ENCODE peak calls at places on chromosome 15, in seven cellular contexts. O is occipital lobe, U is lower lobe of right lung, Y is thoracic aorta, I is fibroblast of the conjunctiva, G is mesothelial cell of epicardium, Q is mammary epithelial cell. P is an unnamed sample.

GRCh38 chr15:66164788-66165187 is 88.8 kb downstream of the MEGF11 start:
- DNase-seq in Q (no peak), Y (no peak), U (no peak), G (no peak), I (no peak), O (no peak), P (no peak)

GRCh38 chr15:78682013-78682651 is 41.1 kb upstream of the CHRNB4 start:
- DNase-seq in I (no peak), Q (no peak), O (no peak), G (no peak), U (no peak), Y (no peak), P (no peak)

GRCh38 chr15:100216177-100216576 is 125.6 kb downstream of the ADAMTS17 start:
- DNase-seq in Y (no peak), Q (no peak), U (no peak), G (no peak), O (no peak), I (no peak), P (no peak)

GRCh38 chr15:90890839-90891238 is 6.5 kb downstream of the FES start:
- DNase-seq in O (no peak), G (no peak), U (no peak), I (no peak), Q (no peak), Y (no peak), P (no peak)

GRCh38 chr15:67080118-67080899 is 14.9 kb downstream of the SMAD3 start:
- DNase-seq in U (peak), Y (no peak), I (peak), G (no peak), Q (peak), O (no peak), P (no peak)

GRCh38 chr15:76236350-76236749 is 74.9 kb downstream of the ETFA start:
- DNase-seq in I (no peak), G (no peak), U (no peak), O (no peak), Y (no peak), Q (no peak), P (no peak)

GRCh38 chr15:77032052-77032646 is 37.2 kb downstream of the PSTPIP1 start:
- DNase-seq in Q (no peak), G (no peak), I (no peak), U (peak), Y (no peak), O (no peak), P (no peak)

GRCh38 chr15:59736181-59736580 is 47.1 kb upstream of the BNIP2 start:
- DNase-seq in U (no peak), G (no peak), Y (no peak), I (no peak), O (no peak), Q (no peak), P (no peak)

GRCh38 chr15:45456212-45457106 is 66.1 kb downstream of the SLC30A4 start:
- DNase-seq in O (no peak), I (peak), G (peak), Y (peak), U (peak), Q (peak), P (peak)

GRCh38 chr15:85749261-85750151 is 45.2 kb downstream of the KLHL25 start:
- DNase-seq in U (no peak), I (no peak), G (no peak), O (peak), Q (no peak), Y (no peak), P (no peak)

GRCh38 chr15:39596358-39597051 is 15.6 kb downstream of the THBS1 start:
- DNase-seq in Q (peak), U (no peak), Y (no peak), G (no peak), O (no peak), I (no peak), P (no peak)

GRCh38 chr15:74170845-74171578 is 2.5 kb upstream of the ISLR start:
- DNase-seq in O (no peak), Y (no peak), Q (no peak), U (peak), G (peak), I (no peak), P (peak)

GRCh38 chr15:43912208-43912607 is 85.4 kb downstream of the WDR76 start:
- DNase-seq in Y (no peak), O (peak), I (no peak), G (no peak), U (no peak), Q (no peak), P (no peak)

GRCh38 chr15:31367730-31368344 is 41.2 kb downstream of the KLF13 start:
- DNase-seq in G (no peak), Y (no peak), I (no peak), Q (no peak), U (peak), O (no peak), P (no peak)

GRCh38 chr15:37099321-37100108 is 834 bp downstream of the MEIS2 start:
- DNase-seq in Q (peak), U (no peak), G (peak), O (no peak), I (no peak), Y (no peak), P (peak)

GRCh38 chr15:94231728-94232086 is 346 bp downstream of the MCTP2 start:
- DNase-seq in O (no peak), Y (no peak), U (no peak), G (peak), Q (no peak), I (no peak), P (no peak)

GRCh38 chr15:81221449-81221848 is 24.8 kb downstream of the IL16 start:
- DNase-seq in I (peak), O (no peak), Q (no peak), Y (no peak), G (no peak), U (no peak), P (no peak)

GRCh38 chr15:66865622-66866611 is 163.9 kb downstream of the SMAD6 start:
- DNase-seq in Y (no peak), U (peak), O (no peak), Q (no peak), G (peak), I (no peak), P (no peak)

GRCh38 chr15:51576911-51577500 is 45.6 kb downstream of the DMXL2 start:
- DNase-seq in G (no peak), I (peak), Y (no peak), Q (peak), U (no peak), O (no peak), P (peak)

GRCh38 chr15:78673476-78673875 is 32.5 kb upstream of the CHRNB4 start:
- DNase-seq in Q (no peak), O (no peak), I (no peak), Y (no peak), G (no peak), U (no peak), P (no peak)

GRCh38 chr15:51621917-51622268 is 678 bp downstream of the DMXL2 start:
- DNase-seq in U (peak), Q (peak), G (peak), O (peak), Y (peak), I (peak), P (peak)

GRCh38 chr15:59892995-59893394 is 111.1 kb upstream of the FOXB1 start:
- DNase-seq in I (no peak), U (no peak), Y (no peak), O (no peak), Q (peak), G (no peak), P (no peak)

GRCh38 chr15:56473017-56473416 is 8.1 kb upstream of the MNS1 start:
- DNase-seq in I (no peak), Y (no peak), O (no peak), G (no peak), U (no peak), Q (no peak), P (no peak)

GRCh38 chr15:63532307-63532744 is 27.9 kb downstream of the USP3 start:
- DNase-seq in Q (no peak), O (no peak), U (no peak), G (no peak), I (no peak), Y (no peak), P (no peak)

GRCh38 chr15:60006203-60006782 is 2.2 kb downstream of the FOXB1 start:
- DNase-seq in U (peak), Q (peak), I (no peak), G (peak), O (no peak), Y (no peak), P (peak)

GRCh38 chr15:100093211-100094126 is 248.3 kb downstream of the ADAMTS17 start:
- DNase-seq in G (no peak), O (no peak), U (no peak), Q (no peak), I (no peak), Y (no peak), P (peak)

GRCh38 chr15:25860885-25861866 is 2.0 kb downstream of the ATP10A start:
- DNase-seq in U (no peak), I (no peak), G (no peak), O (no peak), Q (no peak), Y (no peak), P (no peak)

P was measured in PC-9.